ENCODE peak calls at places on chromosomes 7 and 10, in six cellular contexts. B, W, T, J, C and U are unnamed samples. For H3K9me3, the result is how much of the 10 kb centered on the place peaks cover.

GRCh38 chr10:71694567-71694968 is 25.0 kb downstream of the C10orf105 start:
- DNase-seq in B (no peak), W (no peak), T (no peak), J (peak), C (no peak), U (peak)

GRCh38 chr7:1365846-1366245 is 93.4 kb downstream of the MICALL2 start:
- DNase-seq in B (no peak), W (no peak), T (no peak), J (no peak), C (no peak), U (no peak)

GRCh38 chr10:49608925-49609282 is 1.2 kb upstream of the SLC18A3 start:
- DNase-seq in B (no peak), W (no peak), T (no peak), J (no peak), C (no peak), U (no peak)

GRCh38 chr7:123329988-123330643 is 130.3 kb upstream of the SLC13A1 start:
- DNase-seq in B (no peak), W (no peak), T (no peak), J (no peak), C (no peak), U (no peak)

GRCh38 chr7:43430412-43430811 is 152.5 kb upstream of the STK17A start:
- DNase-seq in B (no peak), W (no peak), T (no peak), J (no peak), C (no peak), U (no peak)

GRCh38 chr10:102140913-102141540 is 8.2 kb downstream of the PPRC1 start:
- DNase-seq in B (no peak), W (no peak), T (no peak), J (no peak), C (no peak), U (no peak)

GRCh38 chr10:70232859-70233108 is 445 bp downstream of the PPA1 start:
- DNase-seq in B (no peak), W (no peak), T (no peak), J (no peak), C (no peak), U (no peak)

GRCh38 chr10:79910344-79910743 is 38.6 kb downstream of the SFTPD start:
- DNase-seq in B (no peak), W (no peak), T (no peak), J (no peak), C (no peak), U (no peak)

GRCh38 chr7:139737221-139738100 is 40.3 kb downstream of the HIPK2 start:
- DNase-seq in B (no peak), W (no peak), T (no peak), J (no peak), C (no peak), U (no peak)

GRCh38 chr10:92181575-92181974 is 109.3 kb downstream of the CPEB3 start:
- DNase-seq in B (no peak), W (no peak), T (peak), J (peak), C (no peak), U (no peak)

GRCh38 chr10:132183046-132183445 is 3.7 kb upstream of the DPYSL4 start:
- DNase-seq in B (no peak), W (no peak), T (peak), J (no peak), C (no peak), U (no peak)

GRCh38 chr10:18400201-18400910 is 251.0 kb downstream of the NSUN6 start:
- DNase-seq in B (no peak), W (no peak), T (peak), J (no peak), C (no peak), U (no peak)

GRCh38 chr10:26389533-26389932 is 48.6 kb upstream of the APBB1IP start:
- DNase-seq in B (no peak), W (no peak), T (no peak), J (no peak), C (no peak), U (no peak)

GRCh38 chr7:80135306-80136104 is 874 bp downstream of the GNAI1 start:
- DNase-seq in B (peak), W (peak), T (no peak), J (peak), C (no peak), U (no peak)

GRCh38 chr7:114973147-114973546 is 51.3 kb downstream of the MDFIC start:
- DNase-seq in B (peak), W (peak), T (no peak), J (no peak), C (no peak), U (no peak)

GRCh38 chr7:131011437-131011752 is 277.4 kb upstream of the KLF14 start:
- DNase-seq in B (no peak), W (no peak), T (no peak), J (no peak), C (no peak), U (peak)

GRCh38 chr7:111871283-111871682 is 309.0 kb upstream of the IMMP2L start:
- DNase-seq in B (no peak), W (no peak), T (no peak), J (no peak), C (no peak), U (no peak)

GRCh38 chr10:102009801-102010425 is 46.1 kb downstream of the ARMH3 start:
- DNase-seq in B (peak), W (peak), T (peak), J (peak), C (peak), U (peak)

GRCh38 chr10:122307669-122308486 is 36.8 kb downstream of the BTBD16 start:
- DNase-seq in B (peak), W (peak), T (no peak), J (peak), C (peak), U (peak)

GRCh38 chr7:134724606-134725005 is 54.8 kb upstream of the CALD1 start:
- DNase-seq in B (peak), W (no peak), T (peak), J (peak), C (no peak), U (no peak)

GRCh38 chr7:102223175-102223574 is 63.5 kb upstream of the SH2B2 start:
- DNase-seq in B (no peak), W (no peak), T (no peak), J (no peak), C (no peak), U (no peak)

GRCh38 chr7:91164948-91165845 is 99.0 kb upstream of the FZD1 start:
- DNase-seq in B (peak), W (peak), T (no peak), J (peak), C (no peak), U (no peak)

GRCh38 chr10:30002438-30003266 is 56.7 kb downstream of the JCAD start:
- DNase-seq in B (peak), W (peak), T (peak), J (peak), C (peak), U (peak)

GRCh38 chr7:102914585-102914984 is 1.8 kb downstream of the LRRC17 start:
- DNase-seq in B (no peak), W (peak), T (no peak), J (no peak), C (no peak), U (no peak)

GRCh38 chr10:53650794-53651193 is 878.2 kb upstream of the MBL2 start:
- DNase-seq in B (peak), W (no peak), T (no peak), J (no peak), C (no peak), U (no peak)

GRCh38 chr7:77498659-77499379 is 38.3 kb upstream of the PTPN12 start:
- DNase-seq in B (no peak), W (no peak), T (no peak), J (no peak), C (no peak), U (no peak)

GRCh38 chr10:71569775-71570588 is 149.6 kb downstream of the C10orf105 start:
- DNase-seq in B (peak), W (peak), T (peak), J (peak), C (peak), U (peak)

GRCh38 chr7:2002561-2003450 is 229.9 kb downstream of the MAD1L1 start:
- DNase-seq in B (no peak), W (no peak), T (no peak), J (no peak), C (no peak), U (no peak)

GRCh38 chr7:18414885-18415284 is 80.7 kb upstream of the HDAC9 start:
- DNase-seq in B (no peak), W (no peak), T (no peak), J (no peak), C (no peak), U (no peak)

GRCh38 chr10:71287456-71287855 is 31.6 kb upstream of the SLC29A3 start:
- DNase-seq in B (no peak), W (no peak), T (no peak), J (no peak), C (no peak), U (no peak)

GRCh38 chr10:107028249-107028648 is 136.3 kb downstream of the SORCS1 start:
- DNase-seq in B (no peak), W (no peak), T (no peak), J (no peak), C (no peak), U (no peak)

GRCh38 chr10:29895436-29895835 is 163.9 kb downstream of the JCAD start:
- DNase-seq in B (peak), W (peak), T (no peak), J (peak), C (no peak), U (peak)

GRCh38 chr10:73159038-73159648 is 8.7 kb downstream of the ECD start:
- DNase-seq in B (peak), W (no peak), T (peak), J (peak), C (peak), U (peak)

GRCh38 chr10:35640951-35641429 is 1.1 kb downstream of the FZD8 start:
- DNase-seq in B (peak), W (peak), T (peak), J (peak), C (peak), U (peak)

GRCh38 chr10:122185643-122186042 is 85.5 kb upstream of the BTBD16 start:
- DNase-seq in B (no peak), W (no peak), T (no peak), J (no peak), C (no peak), U (no peak)

GRCh38 chr7:149769915-149770314 is 3.5 kb downstream of the ZNF467 start:
- DNase-seq in B (no peak), W (no peak), T (no peak), J (no peak), C (no peak), U (no peak)
- H3K9me3 ChIP-seq in B (under half), W (under half), T (under half), J (under half), C (under half), U (under half)

DNA sequence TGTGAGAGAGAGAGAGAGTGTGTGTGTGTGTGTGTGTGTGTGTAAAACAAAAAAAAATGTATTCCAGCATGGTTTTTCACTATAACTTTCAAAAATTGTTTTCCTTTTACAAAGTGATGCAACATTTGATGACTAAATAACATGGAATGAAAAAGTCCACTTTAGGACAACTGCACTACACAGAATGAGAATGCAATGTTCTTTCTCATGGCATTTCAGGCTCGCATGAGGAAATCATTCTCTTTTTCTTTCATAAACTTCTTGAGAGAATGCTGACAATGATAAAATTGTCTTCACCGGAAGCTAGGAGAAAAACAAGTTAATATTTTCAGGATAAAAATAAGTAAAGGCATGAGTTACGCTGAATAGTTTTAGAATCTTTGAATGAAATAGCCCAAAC is 53.7 kb downstream of the SLC16A12 start:
- DNase-seq in B (peak), W (peak), T (no peak), J (peak), C (no peak), U (no peak)
- H3K4me3 ChIP-seq in B (no peak), W (no peak), T (no peak), J (no peak), C (no peak), U (no peak)

DNA sequence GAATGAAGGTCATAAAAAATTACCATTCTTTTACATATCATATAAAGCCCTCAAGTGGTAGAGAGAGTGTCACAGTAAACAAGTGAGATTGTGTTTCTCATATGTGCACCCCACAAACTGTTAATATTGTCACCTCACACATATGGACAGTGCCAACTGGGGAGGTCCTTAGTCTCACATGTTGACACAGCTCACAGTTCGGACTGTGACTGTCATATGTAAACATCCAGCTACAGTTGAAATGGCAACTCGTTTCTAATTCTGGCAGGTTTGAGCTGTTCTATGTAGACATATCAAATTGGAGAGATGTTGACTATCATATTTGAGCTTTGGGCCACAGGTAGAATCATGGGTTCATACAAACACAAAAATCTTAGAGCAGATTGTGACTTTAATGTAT is 39.4 kb upstream of the ZNF107 start:
- DNase-seq in B (no peak), W (no peak), T (no peak), J (no peak), C (no peak), U (no peak)
- H3K9me3 ChIP-seq in B (under half), W (under half), T (under half), J (under half), C (under half), U (under half)

GRCh38 chr10:15141136-15142067 is 27.1 kb downstream of the NMT2 start:
- DNase-seq in B (no peak), W (peak), T (peak), J (peak), C (no peak), U (no peak)
- H3K4me3 ChIP-seq in B (no peak), W (no peak), T (no peak), J (no peak), C (no peak), U (no peak)